ENCODE peak calls at places on chromosomes 4 and X, in ten cellular contexts. T, H, N, D, W, S, M, F, X and V are unnamed samples.

GRCh38 chrX:13120017-13120416 is 75.6 kb upstream of the FAM9C start:
- DNase-seq in T (no peak), H (no peak), N (peak; percentile 39), D (peak; percentile 51), W (peak; percentile 42), S (no peak), M (no peak), F (no peak), X (peak; percentile 25), V (peak; percentile 63)

GRCh38 chr4:156962551-156962974 is 9.0 kb downstream of the PDGFC start:
- DNase-seq in T (no peak), H (no peak), N (peak; percentile 89), D (no peak), W (peak; percentile 89), S (no peak), M (no peak), F (no peak), X (no peak), V (peak; percentile 53)

GRCh38 chr4:156322592-156322991 is 368.9 kb upstream of the CTSO start:
- DNase-seq in T (no peak), H (no peak), N (peak; percentile 88), D (no peak), W (peak; percentile 86), S (no peak), M (no peak), F (no peak), X (no peak), V (no peak)

GRCh38 chr4:112140536-112140935 is 4.7 kb upstream of the FAM241A start:
- DNase-seq in T (no peak), H (no peak), N (no peak), D (no peak), W (no peak), S (no peak), M (no peak), F (no peak), X (no peak), V (no peak)

GRCh38 chr4:176726803-176727202 is 65.9 kb downstream of the VEGFC start:
- DNase-seq in T (no peak), H (no peak), N (no peak), D (no peak), W (peak; percentile 78), S (no peak), M (no peak), F (no peak), X (no peak), V (peak; percentile 30)

GRCh38 chr4:915595-915994 is 16.5 kb downstream of the GAK start:
- DNase-seq in T (peak; percentile 31), H (no peak), N (peak; percentile 55), D (peak; percentile 22), W (peak; percentile 35), S (no peak), M (no peak), F (no peak), X (no peak), V (no peak)

GRCh38 chr4:101699441-101700117 is 91.0 kb upstream of the BANK1 start:
- DNase-seq in T (no peak), H (no peak), N (no peak), D (no peak), W (no peak), S (no peak), M (no peak), F (no peak), X (no peak), V (no peak)

GRCh38 chr4:122914292-122914904 is 8.0 kb downstream of the NUDT6 start:
- DNase-seq in T (no peak), H (no peak), N (peak; percentile 67), D (no peak), W (no peak), S (no peak), M (no peak), F (no peak), X (no peak), V (no peak)

GRCh38 chr4:66045913-66046312 is 375.6 kb upstream of the EPHA5 start:
- DNase-seq in T (no peak), H (no peak), N (no peak), D (no peak), W (no peak), S (no peak), M (no peak), F (no peak), X (no peak), V (no peak)

GRCh38 chr4:137635108-137635507 is 102.8 kb upstream of the PCDH18 start:
- DNase-seq in T (no peak), H (no peak), N (peak; percentile 53), D (no peak), W (peak; percentile 56), S (no peak), M (no peak), F (no peak), X (no peak), V (no peak)

GRCh38 chr4:7089211-7089964 is 21.5 kb upstream of the GRPEL1 start:
- DNase-seq in T (no peak), H (no peak), N (no peak), D (no peak), W (no peak), S (no peak), M (no peak), F (no peak), X (no peak), V (peak; percentile 52)

GRCh38 chr4:164293181-164293580 is 460.8 kb upstream of the SMIM31 start:
- DNase-seq in T (no peak), H (no peak), N (no peak), D (no peak), W (no peak), S (no peak), M (no peak), F (no peak), X (no peak), V (no peak)

GRCh38 chr4:137909910-137910309 is 332.2 kb downstream of the SLC7A11 start:
- DNase-seq in T (no peak), H (no peak), N (peak; percentile 23), D (peak; percentile 30), W (no peak), S (no peak), M (peak; percentile 56), F (no peak), X (no peak), V (no peak)

GRCh38 chrX:103817502-103817901 is 14.6 kb downstream of the RAB9B start:
- DNase-seq in T (no peak), H (no peak), N (peak; percentile 24), D (no peak), W (peak; percentile 44), S (peak; percentile 51), M (no peak), F (no peak), X (peak; percentile 6), V (no peak)

GRCh38 chrX:2387614-2388239 is 113.0 kb downstream of the DHRSX start:
- DNase-seq in T (no peak), H (no peak), N (no peak), D (no peak), W (peak; percentile 6), S (peak; percentile 53), M (no peak), F (no peak), X (no peak), V (no peak)

GRCh38 chrX:87583679-87584078 is 66.1 kb downstream of the KLHL4 start:
- DNase-seq in T (no peak), H (no peak), N (peak; percentile 0), D (peak; percentile 15), W (peak; percentile 7), S (no peak), M (no peak), F (no peak), X (no peak), V (no peak)

GRCh38 chr4:20253799-20254409 is 2.2 kb downstream of the SLIT2 start:
- DNase-seq in T (peak; percentile 40), H (no peak), N (peak; percentile 66), D (peak; percentile 60), W (peak; percentile 23), S (no peak), M (peak; percentile 50), F (peak; percentile 28), X (no peak), V (peak; percentile 46)

GRCh38 chr4:152206646-152207435 is 329.1 kb downstream of the FBXW7 start:
- DNase-seq in T (no peak), H (no peak), N (no peak), D (no peak), W (peak; percentile 12), S (no peak), M (no peak), F (no peak), X (no peak), V (no peak)

GRCh38 chr4:56874166-56874565 is 33.5 kb upstream of the REST start:
- DNase-seq in T (no peak), H (no peak), N (no peak), D (no peak), W (no peak), S (no peak), M (no peak), F (peak; percentile 34), X (no peak), V (no peak)
- H3K4me3 ChIP-seq in T (no peak overlapping the region), H (no peak overlapping the region), N (no peak overlapping the region), D (no peak overlapping the region), W (no peak overlapping the region), S (no peak overlapping the region), M (no peak overlapping the region), F (no peak overlapping the region), X (no peak overlapping the region), V (no peak overlapping the region)

GRCh38 chr4:26871611-26872010 is 11.0 kb downstream of the STIM2 start:
- DNase-seq in T (no peak), H (no peak), N (peak; percentile 88), D (no peak), W (no peak), S (no peak), M (no peak), F (no peak), X (no peak), V (no peak)
- H3K4me1 ChIP-seq in T (peaks cover 28% of the 10 kb centered on the region), H (peaks cover 69% of the 10 kb centered on the region), N (peaks cover 22% of the 10 kb centered on the region), D (no peaks in the 10 kb centered on the region), W (peaks cover 2% of the 10 kb centered on the region), S (no peaks in the 10 kb centered on the region), M (no peaks in the 10 kb centered on the region), F (peaks cover 4% of the 10 kb centered on the region), X (peaks cover 21% of the 10 kb centered on the region), V (peaks cover 8% of the 10 kb centered on the region)

DNA sequence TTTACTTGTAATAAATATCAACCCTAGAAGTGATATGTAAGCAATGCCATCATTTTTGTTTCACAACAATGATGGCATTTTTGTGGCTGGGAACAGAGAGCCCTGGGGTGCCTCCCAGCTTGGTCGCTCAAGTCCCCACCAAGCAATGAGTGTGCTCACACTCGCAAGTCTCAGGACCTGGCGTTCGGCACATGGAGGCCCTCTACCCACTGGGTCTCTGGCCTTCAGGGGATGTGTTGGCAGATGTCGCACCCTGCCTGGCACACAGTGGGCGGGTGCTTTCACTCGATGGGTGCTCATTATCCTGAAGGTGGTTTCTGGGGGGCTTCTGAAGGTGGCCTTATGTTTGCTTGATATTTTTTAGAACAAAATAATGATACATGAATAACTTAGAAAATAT is 74.7 kb upstream of the STS start:
- DNase-seq in T (no peak), H (no peak), N (no peak), D (no peak), W (no peak), S (no peak), M (no peak), F (no peak), X (no peak), V (no peak)
- H3K4me3 ChIP-seq in T (no peak overlapping the region), H (no peak overlapping the region), N (no peak overlapping the region), D (no peak overlapping the region), W (no peak overlapping the region), S (no peak overlapping the region), M (no peak overlapping the region), F (no peak overlapping the region), X (no peak overlapping the region), V (no peak overlapping the region)

GRCh38 chr4:76208005-76208765 is 5.4 kb downstream of the SCARB2 start:
- DNase-seq in T (peak; percentile 88), H (no peak), N (peak; percentile 95), D (peak; percentile 93), W (peak; percentile 97), S (no peak), M (peak; percentile 63), F (peak; percentile 79), X (peak; percentile 89), V (peak; percentile 77)
- H3K4me1 ChIP-seq in T (peaks cover 89% of the 10 kb centered on the region), H (peaks cover 17% of the 10 kb centered on the region), N (peaks cover 63% of the 10 kb centered on the region), D (peaks cover 42% of the 10 kb centered on the region), W (peaks cover 8% of the 10 kb centered on the region), S (peaks cover 24% of the 10 kb centered on the region), M (peaks cover 37% of the 10 kb centered on the region), F (peaks cover 54% of the 10 kb centered on the region), X (peaks cover 93% of the 10 kb centered on the region), V (peaks cover 19% of the 10 kb centered on the region)